ENCODE peak calls at places on chromosomes 5 and 9, in seven cellular contexts. E, G, A, D, N, J and R are unnamed samples.

GRCh38 chr5:64954518-64954917 is 185.8 kb downstream of the CWC27 start:
- DNase-seq in N (no peak), A (no peak), D (no peak), J (no peak), G (no peak), E (no peak), R (no peak)

GRCh38 chr9:93112116-93112863 is 16.3 kb downstream of the CARD19 start:
- DNase-seq in J (no peak), A (no peak), N (no peak), G (no peak), D (no peak), E (no peak), R (no peak)

GRCh38 chr9:21795483-21795882 is 7.0 kb upstream of the MTAP start:
- DNase-seq in E (no peak), G (no peak), N (no peak), A (no peak), J (no peak), D (no peak), R (no peak)

GRCh38 chr5:68942169-68942568 is 151.6 kb upstream of the SLC30A5 start:
- DNase-seq in N (no peak), J (no peak), E (no peak), D (no peak), G (no peak), A (no peak), R (no peak)

GRCh38 chr9:74711371-74711770 is 176.3 kb downstream of the TRPM6 start:
- DNase-seq in G (no peak), E (no peak), A (no peak), N (no peak), D (no peak), J (no peak), R (no peak)

GRCh38 chr5:11298877-11299276 is 537.8 kb upstream of the DAP start:
- DNase-seq in G (no peak), D (no peak), J (no peak), N (no peak), E (no peak), A (no peak), R (no peak)

GRCh38 chr9:16092627-16093091 is 539.8 kb downstream of the CCDC171 start:
- DNase-seq in E (no peak), A (no peak), G (no peak), J (no peak), N (no peak), D (no peak), R (no peak)

GRCh38 chr9:13427587-13427986 is 148.1 kb upstream of the MPDZ start:
- DNase-seq in J (peak; percentile 6), A (no peak), G (peak; percentile 30), E (peak; percentile 67), N (no peak), D (peak; percentile 57), R (peak; percentile 43)

GRCh38 chr9:110545705-110546104 is 33.8 kb downstream of the SVEP1 start:
- DNase-seq in E (peak; percentile 88), A (no peak), D (no peak), G (peak; percentile 10), N (no peak), J (no peak), R (no peak)

GRCh38 chr9:3858961-3859360 is 333.2 kb upstream of the RFX3 start:
- DNase-seq in J (no peak), G (peak; percentile 22), D (no peak), E (no peak), N (no peak), A (no peak), R (no peak)

GRCh38 chr5:87383216-87383615 is 29.5 kb downstream of the CCNH start:
- DNase-seq in D (no peak), N (no peak), E (no peak), A (no peak), G (no peak), J (no peak), R (no peak)

GRCh38 chr5:42514759-42515158 is 91.5 kb downstream of the GHR start:
- DNase-seq in J (no peak), E (no peak), N (no peak), G (no peak), D (no peak), A (no peak), R (no peak)

GRCh38 chr5:93915142-93915553 is 173.7 kb upstream of the POU5F2 start:
- DNase-seq in G (peak; percentile 49), D (peak; percentile 67), A (no peak), N (no peak), E (peak; percentile 2), J (peak; percentile 3), R (peak; percentile 86)

GRCh38 chr9:99259231-99259918 is 37.3 kb downstream of the SEC61B start:
- DNase-seq in J (peak; percentile 45), D (no peak), G (no peak), N (no peak), E (no peak), A (no peak), R (no peak)

GRCh38 chr9:99069075-99069474 is 35.8 kb upstream of the TGFBR1 start:
- DNase-seq in A (no peak), E (no peak), G (no peak), D (no peak), N (no peak), J (no peak), R (no peak)

GRCh38 chr5:43045236-43045635 is 5.1 kb upstream of the ANXA2R start:
- DNase-seq in G (no peak), N (no peak), J (no peak), E (no peak), A (no peak), D (no peak), R (no peak)

GRCh38 chr9:131024978-131025868 is 16.2 kb downstream of the LAMC3 start:
- DNase-seq in N (no peak), D (no peak), E (no peak), J (no peak), G (no peak), A (no peak), R (no peak)

GRCh38 chr9:128684325-128685021 is 4.5 kb upstream of the SET start:
- DNase-seq in J (peak; percentile 78), G (peak; percentile 91), A (no peak), N (no peak), E (no peak), D (peak; percentile 91), R (peak; percentile 65)

GRCh38 chr9:124196814-124197176 is 61.0 kb upstream of the NEK6 start:
- DNase-seq in D (no peak), A (no peak), N (no peak), E (no peak), G (no peak), J (no peak), R (no peak)

GRCh38 chr5:143968071-143968878 is 156.3 kb downstream of the HMHB1 start:
- DNase-seq in E (peak; percentile 66), N (no peak), G (peak; percentile 64), D (no peak), A (no peak), J (no peak), R (no peak)

GRCh38 chr5:101176605-101177004 is 273.5 kb upstream of the ST8SIA4 start:
- DNase-seq in A (no peak), G (no peak), N (no peak), E (no peak), D (no peak), J (no peak), R (no peak)

GRCh38 chr9:92342825-92343488 is 17.2 kb downstream of the CENPP start:
- DNase-seq in E (no peak), J (no peak), D (no peak), N (no peak), A (no peak), G (no peak), R (no peak)

GRCh38 chr5:66945389-66946349 is 250.9 kb downstream of the CD180 start:
- DNase-seq in E (no peak), N (no peak), J (no peak), A (no peak), G (peak; percentile 60), D (no peak), R (no peak)